ENCODE peak calls at places on chromosomes 4 and X, in four cellular contexts. M is lower lobe of right lung; U is SK-MEL-5; D is stimulated activated CD8-positive, alpha-beta memory T cell treated with anti-CD3 and anti-CD28 coated beads, Interleukin-2, amount 100 ng/mL, for 48 hours. Y is an unnamed sample.

GRCh38 chr4:10762541-10762940 is 78.0 kb upstream of the CLNK start:
- DNase-seq in D (no peak), U (peak), M (no peak), Y (no peak)

GRCh38 chrX:6465731-6466130 is 69.2 kb downstream of the VCX3A start:
- DNase-seq in M (no peak), D (no peak), U (no peak), Y (no peak)

GRCh38 chr4:1998296-1998695 is 10.5 kb downstream of the NELFA start:
- DNase-seq in D (no peak), U (no peak), M (no peak), Y (no peak)

GRCh38 chr4:94339779-94340178 is 2.9 kb downstream of the HPGDS start:
- DNase-seq in M (no peak), D (no peak), U (no peak), Y (no peak)

GRCh38 chrX:120308558-120308957 is 2.7 kb downstream of the TMEM255A start:
- DNase-seq in U (no peak), M (peak), D (no peak), Y (peak)

GRCh38 chrX:10633722-10634121 is 13.3 kb upstream of the MID1 start:
- DNase-seq in D (no peak), U (peak), M (no peak), Y (peak)

GRCh38 chrX:151151668-151152267 is 24.6 kb upstream of the GPR50 start:
- DNase-seq in M (no peak), D (no peak), U (peak), Y (peak)

GRCh38 chr4:185424905-185425599 is 712 bp downstream of the UFSP2 start:
- DNase-seq in M (no peak), D (no peak), U (peak), Y (peak)